ENCODE peak calls at places on chromosome X, in eight cellular contexts. S is lower leg skin, M is fibroblast of lung, Z is kidney, R is tibial artery, K is body of pancreas, X is endothelial cell, L is right atrium auricular region. B is an unnamed sample.

GRCh38 chrX:93673869-93674271 is at the start of gene FAM133A:
- DNase-seq in Z (no peak), L (no peak), S (no peak), R (no peak), K (no peak), M (peak; percentile 6), X (no peak), B (no peak)

GRCh38 chrX:16022580-16023170 is 100.7 kb upstream of the GRPR start:
- DNase-seq in S (no peak), R (no peak), Z (no peak), K (no peak), L (no peak), X (no peak), M (peak; percentile 65), B (peak; percentile 47)

GRCh38 chrX:41334866-41335589 is 1.1 kb downstream of the DDX3X start:
- DNase-seq in X (peak; percentile 59), L (peak; percentile 76), S (peak; percentile 94), Z (peak; percentile 92), M (peak; percentile 59), R (peak; percentile 80), K (peak; percentile 73), B (peak; percentile 67)

GRCh38 chrX:2596050-2596449 is 95.0 kb upstream of the CD99 start:
- DNase-seq in Z (no peak), K (no peak), S (no peak), M (no peak), L (no peak), X (no peak), R (no peak), B (no peak)

GRCh38 chrX:68831405-68832100 is 2.7 kb downstream of the EFNB1 start:
- DNase-seq in R (no peak), X (no peak), S (peak; percentile 81), Z (no peak), L (peak; percentile 51), M (no peak), K (no peak), B (peak; percentile 13)

GRCh38 chrX:118220509-118220908 is 103.9 kb upstream of the KLHL13 start:
- DNase-seq in L (no peak), K (no peak), Z (no peak), M (no peak), S (no peak), X (no peak), R (no peak), B (no peak)

GRCh38 chrX:126733874-126734273 is 85.7 kb upstream of the PRR32 start:
- DNase-seq in M (no peak), Z (no peak), K (no peak), X (no peak), L (no peak), S (no peak), R (no peak), B (no peak)

GRCh38 chrX:110442631-110443030 is 84.0 kb downstream of the RTL9 start:
- DNase-seq in Z (no peak), K (peak; percentile 65), L (no peak), X (peak; percentile 15), S (no peak), R (no peak), M (peak; percentile 10), B (peak; percentile 62)

GRCh38 chrX:54358424-54359211 is 772 bp upstream of the WNK3 start:
- DNase-seq in R (peak; percentile 71), L (no peak), X (peak; percentile 67), S (no peak), M (peak; percentile 74), K (peak; percentile 52), Z (peak; percentile 84), B (no peak)

GRCh38 chrX:12269484-12269883 is 131.2 kb downstream of the FRMPD4 start:
- DNase-seq in L (no peak), S (no peak), X (no peak), M (no peak), R (no peak), Z (no peak), K (no peak), B (peak; percentile 29)

GRCh38 chrX:39576081-39576701 is 521.6 kb downstream of the BCOR start:
- DNase-seq in Z (no peak), M (no peak), X (no peak), K (no peak), R (peak; percentile 65), S (no peak), L (no peak), B (no peak)

GRCh38 chrX:100263650-100264049 is 146.4 kb downstream of the PCDH19 start:
- DNase-seq in S (no peak), L (no peak), Z (no peak), R (no peak), K (no peak), M (no peak), X (no peak), B (peak; percentile 70)

GRCh38 chrX:4173743-4174142 is 460.3 kb upstream of the PRKX start:
- DNase-seq in R (no peak), M (no peak), S (no peak), L (no peak), K (no peak), X (no peak), Z (no peak), B (no peak)
- TF ChIP-seq CTCF in R (no peak), M (no peak), S (no peak), L (no peak), K (no peak), X (no peak), Z (no peak), B (no peak)

DNA sequence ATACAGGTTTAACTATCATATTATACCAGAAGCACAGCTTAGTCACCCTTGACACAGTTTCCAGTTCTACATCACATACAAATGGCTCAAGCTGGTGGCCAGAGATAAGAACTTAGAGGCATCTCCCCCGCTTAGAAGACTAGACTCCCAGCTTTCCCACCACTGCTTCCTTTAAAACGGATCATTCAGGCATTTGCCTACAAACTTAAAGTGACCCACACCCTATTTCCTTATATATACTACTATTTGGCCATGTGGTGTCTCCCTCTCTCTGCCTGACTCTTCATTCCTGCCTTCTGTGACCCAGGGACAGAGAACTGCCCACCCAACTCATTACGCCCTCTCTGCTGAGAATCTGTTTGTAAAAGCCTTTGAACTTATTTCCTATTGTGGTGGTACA is 781.2 kb upstream of the DIAPH2 start:
- DNase-seq in R (no peak), L (no peak), K (no peak), X (peak; percentile 4), Z (no peak), M (peak; percentile 64), S (no peak), B (peak; percentile 14)
- TF ChIP-seq CTCF in R (no peak), L (no peak), K (no peak), X (no peak), Z (no peak), M (no peak), S (no peak), B (no peak)

GRCh38 chrX:13688772-13689518 is at the start of gene RAB9A:
- DNase-seq in K (peak; percentile 91), S (peak; percentile 97), L (peak; percentile 83), X (peak; percentile 85), M (peak; percentile 70), Z (peak; percentile 95), R (peak; percentile 92), B (peak; percentile 86)
- TF ChIP-seq CTCF in K (no peak), S (no peak), L (no peak), X (no peak), M (no peak), Z (no peak), R (no peak), B (no peak)

DNA sequence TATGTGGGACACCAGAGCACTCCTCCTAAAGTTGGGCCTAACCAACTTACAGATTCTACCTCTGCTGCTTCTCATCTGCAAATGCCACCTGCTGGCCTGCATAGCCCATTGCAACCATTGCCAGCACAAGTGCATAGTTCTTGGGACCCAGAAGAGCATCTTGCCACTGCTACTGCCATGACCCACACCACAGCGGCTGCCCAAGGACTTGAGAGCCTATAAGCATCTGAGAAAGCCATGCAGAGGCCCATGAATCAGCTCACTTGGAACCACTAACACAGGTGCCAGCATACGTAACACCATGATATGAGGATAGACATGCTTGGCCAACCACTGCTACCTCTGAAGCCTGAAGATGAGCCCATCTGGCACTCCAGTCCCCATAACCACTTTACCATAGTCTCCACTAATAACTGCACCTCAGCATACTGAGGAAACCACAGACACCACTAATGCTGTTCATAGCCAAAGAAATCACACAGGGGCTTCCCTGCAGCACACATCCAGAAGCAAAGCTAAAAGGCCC is 258.1 kb upstream of the AGTR2 start:
- DNase-seq in L (no peak), Z (no peak), S (no peak), R (no peak), K (peak; percentile 47), M (no peak), X (no peak), B (peak; percentile 12)
- TF ChIP-seq CTCF in L (no peak), Z (no peak), S (no peak), R (no peak), K (peak; percentile 26), M (no peak), X (peak; percentile 22), B (no peak)

B was measured in MCF 10A.